ENCODE peak calls at places on chromosomes 12 and 14, in five cellular contexts. M, E, D, N and B are unnamed samples.
A peak's percentile ranks its signal among the peaks of the same experiment; 100 is the strongest.

GRCh38 chr12:56801661-56802622 is 38.8 kb downstream of the HSD17B6 start:
- DNase-seq in E (no peak), N (no peak), M (no peak), D (no peak), B (no peak)

GRCh38 chr14:61233436-61233956 is 47.6 kb downstream of the TMEM30B start:
- DNase-seq in N (no peak), E (no peak), D (no peak), M (no peak), B (no peak)

GRCh38 chr12:106982229-106982628 is 4.7 kb downstream of the MTERF2 start:
- DNase-seq in N (no peak), M (no peak), E (no peak), D (no peak), B (no peak)

GRCh38 chr14:53808042-53808441 is 148.6 kb downstream of the BMP4 start:
- DNase-seq in N (no peak), M (no peak), D (no peak), E (no peak), B (no peak)

GRCh38 chr12:88925370-88925915 is 345.2 kb upstream of the KITLG start:
- DNase-seq in E (no peak), M (no peak), N (no peak), D (no peak), B (no peak)

GRCh38 chr12:64674367-64674922 is 64.2 kb downstream of the RASSF3 start:
- DNase-seq in E (peak; percentile 84), D (no peak), N (no peak), M (no peak), B (no peak)

GRCh38 chr14:52455291-52456088 is 96.8 kb downstream of the TXNDC16 start:
- DNase-seq in E (no peak), N (no peak), M (peak; percentile 2), D (no peak), B (no peak)

GRCh38 chr14:102655154-102655553 is 62.7 kb downstream of the RCOR1 start:
- DNase-seq in N (no peak), D (no peak), M (peak; percentile 66), E (no peak), B (no peak)

GRCh38 chr14:42930058-42930457 is 1323.4 kb downstream of the LRFN5 start:
- DNase-seq in D (no peak), N (peak; percentile 83), M (no peak), E (no peak), B (peak; percentile 35)

GRCh38 chr12:112430929-112431328 is 12.2 kb downstream of the PTPN11 start:
- DNase-seq in D (no peak), N (no peak), M (no peak), E (no peak), B (no peak)

GRCh38 chr12:16880864-16881285 is 274.9 kb upstream of the LMO3 start:
- DNase-seq in M (no peak), E (no peak), D (no peak), N (peak; percentile 55), B (peak; percentile 12)

GRCh38 chr12:113933201-113933786 is 32.8 kb downstream of the RBM19 start:
- DNase-seq in M (no peak), E (no peak), D (no peak), N (peak; percentile 89), B (peak; percentile 53)

GRCh38 chr14:78836777-78837176 is 666.6 kb downstream of the NRXN3 start:
- DNase-seq in M (peak; percentile 54), N (no peak), D (peak; percentile 27), E (no peak), B (peak; percentile 72)

GRCh38 chr14:65318636-65319506 is 93.7 kb upstream of the FUT8 start:
- DNase-seq in E (no peak), N (no peak), D (no peak), M (no peak), B (no peak)

GRCh38 chr12:53695148-53696138 is 19.6 kb upstream of the ATP5MC2 start:
- DNase-seq in E (no peak), D (no peak), M (peak; percentile 84), N (no peak), B (peak; percentile 74)

GRCh38 chr12:50689437-50689836 is 74.5 kb upstream of the ATF1 start:
- DNase-seq in N (no peak), E (no peak), M (no peak), D (no peak), B (no peak)

GRCh38 chr14:90576581-90576980 is 179.8 kb downstream of the CALM1 start:
- DNase-seq in M (no peak), N (peak; percentile 57), D (no peak), E (no peak), B (no peak)

GRCh38 chr12:40300490-40300889 is 75.7 kb downstream of the LRRK2 start:
- DNase-seq in D (no peak), N (no peak), M (no peak), E (no peak), B (no peak)

GRCh38 chr12:127660961-127661360 is 606.0 kb upstream of the TMEM132C start:
- DNase-seq in M (no peak), E (no peak), D (no peak), N (no peak), B (no peak)

GRCh38 chr14:33932526-33933292 is 18.2 kb downstream of the EGLN3 start:
- DNase-seq in N (no peak), D (no peak), M (no peak), E (no peak), B (no peak)

GRCh38 chr12:31589896-31590729 is 823 bp downstream of the DENND5B start:
- DNase-seq in D (peak; percentile 58), N (peak; percentile 92), M (peak; percentile 50), E (peak; percentile 2), B (peak; percentile 80)

GRCh38 chr14:54698501-54698900 is 131.6 kb downstream of the SAMD4A start:
- DNase-seq in M (no peak), N (no peak), D (no peak), E (no peak), B (no peak)

GRCh38 chr12:53236443-53237111 is 4.6 kb upstream of the RARG start:
- DNase-seq in D (no peak), M (no peak), N (no peak), E (peak; percentile 73), B (no peak)

GRCh38 chr14:62234849-62235248 is 472.6 kb downstream of the SNAPC1 start:
- DNase-seq in N (no peak), E (no peak), D (no peak), M (no peak), B (no peak)

GRCh38 chr12:109463776-109464175 is 13.3 kb downstream of the KCTD10 start:
- DNase-seq in E (no peak), M (no peak), D (no peak), N (peak; percentile 78), B (no peak)

GRCh38 chr14:78157855-78158436 is 12.2 kb upstream of the NRXN3 start:
- DNase-seq in D (no peak), E (no peak), M (peak; percentile 37), N (no peak), B (no peak)